ENCODE peak calls at places on chromosomes 6 and 20, in seven cellular contexts. A is OCI-LY7, F is hepatocyte, B is GM23248, X is neural progenitor cell, E is PC-3, H is HCT116. V is an unnamed sample.

GRCh38 chr20:2178328-2179232 is 77.0 kb downstream of the STK35 start:
- DNase-seq in A (no peak), F (no peak), B (no peak), X (no peak), E (no peak), H (no peak), V (no peak)

GRCh38 chr6:79079425-79080130 is 1.5 kb upstream of the PHIP start:
- DNase-seq in A (no peak), F (peak; percentile 7), B (peak; percentile 42), X (peak; percentile 41), E (peak; percentile 3), H (no peak), V (no peak)

GRCh38 chr6:32108727-32109113 is 418 bp downstream of the TNXB start:
- DNase-seq in A (no peak), F (peak; percentile 3), B (no peak), X (no peak), E (no peak), H (no peak), V (no peak)

GRCh38 chr6:79421707-79422484 is 115.3 kb downstream of the LCA5 start:
- DNase-seq in A (no peak), F (peak; percentile 74), B (peak; percentile 76), X (no peak), E (peak; percentile 87), H (no peak), V (no peak)

GRCh38 chr20:37297066-37297736 is 7.7 kb downstream of the MANBAL start:
- DNase-seq in A (no peak), F (no peak), B (peak; percentile 94), X (no peak), E (peak; percentile 71), H (no peak), V (no peak)

GRCh38 chr6:13803581-13803980 is 10.8 kb downstream of the MCUR1 start:
- DNase-seq in A (no peak), F (no peak), B (peak; percentile 26), X (no peak), E (no peak), H (no peak), V (no peak)

GRCh38 chr6:155174576-155175174 is 89.1 kb upstream of the CLDN20 start:
- DNase-seq in A (peak; percentile 92), F (peak; percentile 89), B (peak; percentile 90), X (peak; percentile 85), E (peak; percentile 79), H (peak; percentile 85), V (peak; percentile 58)

GRCh38 chr6:312704-313485 is 20.6 kb downstream of the DUSP22 start:
- DNase-seq in A (peak; percentile 63), F (no peak), B (no peak), X (no peak), E (no peak), H (no peak), V (peak; percentile 53)

GRCh38 chr6:33314515-33314942 is 651 bp upstream of the TAPBP start:
- DNase-seq in A (peak; percentile 66), F (peak; percentile 79), B (peak; percentile 88), X (peak; percentile 62), E (peak; percentile 61), H (no peak), V (peak; percentile 56)

GRCh38 chr6:3289664-3290055 is 30.9 kb downstream of the PSMG4 start:
- DNase-seq in A (no peak), F (no peak), B (no peak), X (no peak), E (no peak), H (no peak), V (no peak)

GRCh38 chr6:32796848-32797776 is 19.7 kb downstream of the HLA-DOB start:
- DNase-seq in A (peak; percentile 85), F (peak; percentile 81), B (peak; percentile 74), X (peak; percentile 75), E (peak; percentile 84), H (peak; percentile 31), V (peak; percentile 62)

GRCh38 chr20:51661609-51662178 is 106.5 kb downstream of the ATP9A start:
- DNase-seq in A (no peak), F (peak; percentile 47), B (peak; percentile 72), X (no peak), E (peak; percentile 99), H (peak; percentile 96), V (no peak)

GRCh38 chr6:40996591-40997247 is 42.3 kb downstream of the UNC5CL start:
- DNase-seq in A (no peak), F (peak; percentile 62), B (no peak), X (peak; percentile 53), E (peak; percentile 23), H (no peak), V (no peak)

GRCh38 chr6:134870677-134871498 is 79.0 kb downstream of the ALDH8A1 start:
- DNase-seq in A (peak; percentile 94), F (no peak), B (no peak), X (no peak), E (no peak), H (no peak), V (peak; percentile 96)

GRCh38 chr6:118786696-118787453 is 107.1 kb upstream of the ASF1A start:
- DNase-seq in A (no peak), F (no peak), B (no peak), X (no peak), E (no peak), H (no peak), V (no peak)

GRCh38 chr6:118785601-118786000 is 108.4 kb upstream of the ASF1A start:
- DNase-seq in A (no peak), F (no peak), B (no peak), X (no peak), E (no peak), H (no peak), V (no peak)

GRCh38 chr6:118784641-118785164 is 109.2 kb upstream of the ASF1A start:
- DNase-seq in A (no peak), F (no peak), B (no peak), X (peak; percentile 14), E (peak; percentile 46), H (no peak), V (no peak)

GRCh38 chr6:118781897-118782296 is 112.1 kb upstream of the ASF1A start:
- DNase-seq in A (no peak), F (no peak), B (no peak), X (no peak), E (peak; percentile 64), H (no peak), V (no peak)

GRCh38 chr6:118783931-118784528 is 109.9 kb upstream of the ASF1A start:
- DNase-seq in A (no peak), F (no peak), B (no peak), X (no peak), E (peak; percentile 68), H (no peak), V (no peak)
- TF ChIP-seq EZH2phosphoT487 in A (no peak), F (no peak), B (no peak), X (no peak), E (no peak), H (no peak), V (no peak)

GRCh38 chr20:388034-388994 is 7.8 kb downstream of the TRIB3 start:
- DNase-seq in A (no peak), F (no peak), B (no peak), X (no peak), E (no peak), H (no peak), V (no peak)
- TF ChIP-seq EZH2phosphoT487 in A (no peak), F (no peak), B (no peak), X (no peak), E (no peak), H (no peak), V (no peak)

GRCh38 chr20:35994994-35995453 is 26.6 kb downstream of the CNBD2 start:
- DNase-seq in A (peak; percentile 89), F (peak; percentile 92), B (peak; percentile 88), X (peak; percentile 91), E (peak; percentile 90), H (peak; percentile 84), V (peak; percentile 83)

GRCh38 chr20:35985789-35986188 is 17.4 kb downstream of the CNBD2 start:
- DNase-seq in A (no peak), F (no peak), B (no peak), X (no peak), E (peak; percentile 89), H (no peak), V (no peak)

GRCh38 chr20:35988910-35989463 is 20.6 kb downstream of the CNBD2 start:
- DNase-seq in A (no peak), F (no peak), B (peak; percentile 24), X (no peak), E (peak; percentile 30), H (no peak), V (no peak)

GRCh38 chr20:35992713-35993335 is 24.4 kb downstream of the CNBD2 start:
- DNase-seq in A (peak; percentile 84), F (peak; percentile 75), B (peak; percentile 74), X (peak; percentile 75), E (peak; percentile 86), H (peak; percentile 49), V (peak; percentile 74)

DNA sequence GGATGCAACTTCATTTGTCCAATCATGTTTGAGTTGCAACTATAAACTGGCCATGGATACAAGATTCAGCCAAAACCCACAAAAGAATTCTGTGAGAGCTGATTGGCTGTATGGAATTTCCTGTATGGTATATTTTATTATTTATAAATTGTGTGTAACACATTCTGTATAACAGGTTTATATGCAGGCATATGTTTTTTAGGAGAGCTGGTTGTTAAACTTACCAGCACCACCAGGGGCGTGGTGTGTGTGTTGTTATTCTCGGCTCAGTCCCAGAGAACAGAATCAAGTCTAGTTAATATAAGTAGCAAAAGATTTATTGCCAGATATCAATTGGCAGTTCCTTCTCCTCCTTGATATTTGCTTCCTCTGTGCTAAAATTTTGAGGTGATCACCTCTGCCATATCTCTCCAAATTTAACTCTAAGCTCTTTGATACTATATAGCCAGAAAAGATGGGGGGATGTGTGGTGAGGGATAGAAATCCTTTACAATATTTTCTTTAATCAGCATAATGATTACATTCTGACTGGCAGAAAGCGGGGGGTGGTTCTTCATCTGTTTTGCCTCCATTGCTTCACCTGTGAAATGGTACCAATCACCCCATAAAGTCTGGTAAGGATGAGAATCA is 22.9 kb downstream of the CNBD2 start:
- DNase-seq in A (peak; percentile 68), F (peak; percentile 44), B (peak; percentile 68), X (peak; percentile 42), E (peak; percentile 68), H (peak; percentile 22), V (peak; percentile 46)
- TF ChIP-seq EZH2phosphoT487 in A (no peak), F (no peak), B (no peak), X (no peak), E (no peak), H (no peak), V (no peak)

GRCh38 chr6:2220154-2220553 is 25.3 kb downstream of the GMDS start:
- DNase-seq in A (no peak), F (no peak), B (no peak), X (no peak), E (no peak), H (no peak), V (no peak)

GRCh38 chr6:2218866-2219265 is 26.5 kb downstream of the GMDS start:
- DNase-seq in A (no peak), F (no peak), B (no peak), X (no peak), E (no peak), H (no peak), V (no peak)

GRCh38 chr6:2213082-2213481 is 32.3 kb downstream of the GMDS start:
- DNase-seq in A (no peak), F (no peak), B (no peak), X (no peak), E (no peak), H (no peak), V (no peak)

GRCh38 chr6:2216794-2217383 is 28.5 kb downstream of the GMDS start:
- DNase-seq in A (no peak), F (no peak), B (no peak), X (no peak), E (no peak), H (no peak), V (no peak)

DNA sequence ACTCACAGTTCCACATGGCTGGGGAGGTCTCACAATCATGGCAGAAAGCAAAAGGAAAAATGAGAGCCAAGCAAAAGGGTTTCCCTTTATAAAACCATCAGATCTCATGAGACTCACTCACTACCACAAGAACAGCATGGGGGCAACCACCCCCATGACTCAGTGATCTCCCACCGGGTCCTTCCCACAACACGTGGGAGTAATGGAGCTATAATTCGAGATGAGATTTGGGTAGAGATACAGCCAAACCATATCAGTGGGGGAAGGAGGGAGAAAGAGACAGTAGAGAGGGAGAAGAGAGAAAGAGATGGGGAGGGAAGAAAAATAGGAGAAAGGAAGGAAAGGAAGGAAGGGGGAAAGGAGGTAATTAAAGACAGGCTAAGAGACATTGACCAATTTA is 30.1 kb downstream of the GMDS start:
- DNase-seq in A (no peak), F (no peak), B (no peak), X (no peak), E (no peak), H (no peak), V (no peak)
- TF ChIP-seq EZH2phosphoT487 in A (no peak), F (no peak), B (no peak), X (no peak), E (no peak), H (no peak), V (no peak)